ENCODE peak calls at places on chromosomes 5 and 9, in four cellular contexts. K, G, B and E are unnamed samples.

GRCh38 chr9:113996531-113997001 is 81.5 kb downstream of the AMBP start:
- DNase-seq in K (peak; percentile 25), B (no peak), G (no peak), E (no peak)

GRCh38 chr9:92439921-92440750 is 15.9 kb upstream of the OMD start:
- DNase-seq in K (no peak), G (no peak), B (no peak), E (no peak)

GRCh38 chr5:6162175-6162574 is 216.2 kb downstream of the MED10 start:
- DNase-seq in G (no peak), K (no peak), B (no peak), E (no peak)

GRCh38 chr9:89319015-89319905 is 960 bp downstream of the SECISBP2 start:
- DNase-seq in B (no peak), G (no peak), K (no peak), E (no peak)

GRCh38 chr9:126534431-126535186 is 79.1 kb upstream of the LMX1B start:
- DNase-seq in K (no peak), G (peak; percentile 33), B (no peak), E (no peak)

GRCh38 chr5:71697967-71698366 is 21.1 kb upstream of the CARTPT start:
- DNase-seq in G (no peak), K (no peak), B (no peak), E (no peak)

GRCh38 chr9:98146101-98146991 is 27.3 kb upstream of the TRIM14 start:
- DNase-seq in K (no peak), G (peak; percentile 82), B (peak; percentile 11), E (peak; percentile 84)

GRCh38 chr9:8014987-8015682 is 215.6 kb upstream of the DMAC1 start:
- DNase-seq in K (no peak), G (no peak), B (no peak), E (no peak)

GRCh38 chr5:157050050-157050449 is 8.9 kb downstream of the HAVCR1 start:
- DNase-seq in G (no peak), K (no peak), B (no peak), E (no peak)

GRCh38 chr9:89549031-89549644 is 51.2 kb upstream of the SEMA4D start:
- DNase-seq in K (peak; percentile 93), B (peak; percentile 50), G (peak; percentile 84), E (peak; percentile 83)

GRCh38 chr9:71253021-71253420 is 131.6 kb upstream of the TRPM3 start:
- DNase-seq in B (no peak), G (no peak), K (no peak), E (no peak)

GRCh38 chr9:16039988-16040761 is 487.3 kb downstream of the CCDC171 start:
- DNase-seq in K (no peak), B (no peak), G (no peak), E (no peak)

GRCh38 chr5:139708877-139709586 is 60.9 kb downstream of the CXXC5 start:
- DNase-seq in G (no peak), K (no peak), B (peak; percentile 80), E (peak; percentile 84)

GRCh38 chr5:177300236-177300880 is 3.2 kb downstream of the RAB24 start:
- DNase-seq in G (peak; percentile 87), B (no peak), K (no peak), E (peak; percentile 74)

GRCh38 chr5:179422213-179422839 is 77.1 kb upstream of the ADAMTS2 start:
- DNase-seq in G (peak; percentile 42), K (no peak), B (no peak), E (no peak)

GRCh38 chr9:25677301-25678146 is 720 bp downstream of the TUSC1 start:
- DNase-seq in K (peak; percentile 51), G (peak; percentile 94), B (peak; percentile 81), E (peak; percentile 90)

GRCh38 chr5:123882946-123883345 is 371.0 kb downstream of the CSNK1G3 start:
- DNase-seq in G (no peak), B (no peak), K (no peak), E (no peak)

GRCh38 chr5:135508496-135509005 is 27.2 kb downstream of the NEUROG1 start:
- DNase-seq in B (no peak), G (no peak), K (no peak), E (no peak)

GRCh38 chr5:89885670-89886069 is 523.9 kb downstream of the CETN3 start:
- DNase-seq in K (no peak), G (no peak), B (no peak), E (no peak)

GRCh38 chr9:123556464-123557435 is 200.8 kb downstream of the CRB2 start:
- DNase-seq in G (no peak), B (no peak), K (no peak), E (no peak)

GRCh38 chr9:127112056-127112455 is 10.4 kb downstream of the ANGPTL2 start:
- DNase-seq in G (peak; percentile 70), B (peak; percentile 37), K (no peak), E (no peak)

GRCh38 chr9:21060919-21061561 is 16.7 kb downstream of the IFNB1 start:
- DNase-seq in B (no peak), K (no peak), G (no peak), E (no peak)

GRCh38 chr5:129747847-129748407 is at the start of gene MINAR2:
- DNase-seq in B (no peak), K (no peak), G (no peak), E (no peak)

GRCh38 chr9:132537352-132537751 is 45.1 kb upstream of the BARHL1 start:
- DNase-seq in K (no peak), G (no peak), B (no peak), E (no peak)

GRCh38 chr9:34493972-34494535 is 28.7 kb downstream of the ENHO start:
- DNase-seq in K (peak; percentile 63), B (no peak), G (no peak), E (peak; percentile 35)

GRCh38 chr5:89703799-89704198 is 705.8 kb downstream of the CETN3 start:
- DNase-seq in K (no peak), B (no peak), G (no peak), E (no peak)

GRCh38 chr5:178637356-178638069 is 10.7 kb upstream of the CLK4 start:
- DNase-seq in B (no peak), G (no peak), K (no peak), E (no peak)

GRCh38 chr5:69331528-69332445 is 814 bp downstream of the CCDC125 start:
- DNase-seq in B (no peak), G (no peak), K (no peak), E (peak; percentile 37)

GRCh38 chr9:14652729-14653377 is 40.4 kb downstream of the ZDHHC21 start:
- DNase-seq in G (no peak), K (no peak), B (peak; percentile 3), E (no peak)

GRCh38 chr9:137581361-137582285 is 2.9 kb upstream of the DPH7 start:
- DNase-seq in K (no peak), B (no peak), G (no peak), E (no peak)

GRCh38 chr9:71552480-71552879 is 215.8 kb downstream of the CEMIP2 start:
- DNase-seq in B (peak; percentile 59), K (no peak), G (no peak), E (peak; percentile 13)

GRCh38 chr5:124902097-124902821 is 155.8 kb upstream of the ZNF608 start:
- DNase-seq in G (no peak), B (peak; percentile 69), K (no peak), E (peak; percentile 54)

GRCh38 chr5:65663804-65664521 is 39.1 kb downstream of the SHLD3 start:
- DNase-seq in K (no peak), G (no peak), B (peak; percentile 3), E (no peak)

GRCh38 chr9:105710638-105711037 is 16.3 kb downstream of the TMEM38B start:
- DNase-seq in B (no peak), G (no peak), K (no peak), E (no peak)